ENCODE peak calls at places on chromosomes 13 and 19, in nine cellular contexts. G, N, L, C, K, Y, Z, U and W are unnamed samples.

GRCh38 chr13:99442273-99442895 is 58.9 kb upstream of the TM9SF2 start:
- DNase-seq in G (peak; percentile 35), N (no peak), L (no peak), C (no peak), K (no peak), Y (peak; percentile 58), Z (peak; percentile 45), U (no peak), W (no peak)

GRCh38 chr19:29971002-29971401 is 29.0 kb downstream of the URI1 start:
- DNase-seq in G (no peak), N (no peak), L (no peak), C (no peak), K (no peak), Y (no peak), Z (no peak), U (no peak), W (no peak)

GRCh38 chr13:39766464-39767167 is 111.2 kb downstream of the COG6 start:
- DNase-seq in G (no peak), N (no peak), L (no peak), C (no peak), K (no peak), Y (no peak), Z (no peak), U (no peak), W (no peak)

GRCh38 chr13:23751195-23751594 is 138.0 kb downstream of the MIPEP start:
- DNase-seq in G (peak; percentile 39), N (no peak), L (no peak), C (no peak), K (no peak), Y (no peak), Z (peak; percentile 53), U (no peak), W (no peak)

GRCh38 chr19:14347999-14348889 is 33.0 kb upstream of the ADGRE5 start:
- DNase-seq in G (peak; percentile 50), N (peak; percentile 93), L (peak; percentile 71), C (peak; percentile 63), K (peak; percentile 35), Y (peak; percentile 37), Z (no peak), U (peak; percentile 77), W (no peak)

GRCh38 chr19:50829801-50830200 is 3.6 kb downstream of the KLK15 start:
- DNase-seq in G (peak; percentile 32), N (no peak), L (no peak), C (no peak), K (no peak), Y (no peak), Z (no peak), U (no peak), W (no peak)

GRCh38 chr19:9863759-9864158 is 28.6 kb downstream of the PIN1 start:
- DNase-seq in G (no peak), N (no peak), L (no peak), C (no peak), K (no peak), Y (no peak), Z (no peak), U (no peak), W (no peak)

GRCh38 chr13:98761126-98761978 is 8.9 kb upstream of the SLC15A1 start:
- DNase-seq in G (no peak), N (no peak), L (no peak), C (peak; percentile 87), K (no peak), Y (no peak), Z (peak; percentile 74), U (no peak), W (no peak)

GRCh38 chr13:33230178-33230881 is 55.2 kb downstream of the STARD13 start:
- DNase-seq in G (no peak), N (no peak), L (no peak), C (no peak), K (no peak), Y (peak; percentile 47), Z (peak; percentile 87), U (no peak), W (no peak)

GRCh38 chr13:33763021-33763420 is 54.9 kb upstream of the RFC3 start:
- DNase-seq in G (no peak), N (no peak), L (no peak), C (no peak), K (no peak), Y (no peak), Z (no peak), U (no peak), W (no peak)

GRCh38 chr13:55199132-55199531 is 1941.6 kb upstream of the PRR20A start:
- DNase-seq in G (peak; percentile 1), N (no peak), L (no peak), C (no peak), K (no peak), Y (no peak), Z (no peak), U (no peak), W (no peak)

GRCh38 chr13:110187501-110188161 is 119.3 kb downstream of the COL4A1 start:
- DNase-seq in G (no peak), N (no peak), L (no peak), C (no peak), K (no peak), Y (peak; percentile 37), Z (peak; percentile 78), U (peak; percentile 62), W (no peak)

GRCh38 chr13:43170497-43170896 is 147.1 kb downstream of the DNAJC15 start:
- DNase-seq in G (no peak), N (no peak), L (no peak), C (no peak), K (no peak), Y (no peak), Z (no peak), U (no peak), W (peak; percentile 17)

GRCh38 chr13:90201198-90201597 is 1146.3 kb upstream of the MIR17HG start:
- DNase-seq in G (no peak), N (no peak), L (no peak), C (no peak), K (no peak), Y (no peak), Z (no peak), U (no peak), W (no peak)

DNA sequence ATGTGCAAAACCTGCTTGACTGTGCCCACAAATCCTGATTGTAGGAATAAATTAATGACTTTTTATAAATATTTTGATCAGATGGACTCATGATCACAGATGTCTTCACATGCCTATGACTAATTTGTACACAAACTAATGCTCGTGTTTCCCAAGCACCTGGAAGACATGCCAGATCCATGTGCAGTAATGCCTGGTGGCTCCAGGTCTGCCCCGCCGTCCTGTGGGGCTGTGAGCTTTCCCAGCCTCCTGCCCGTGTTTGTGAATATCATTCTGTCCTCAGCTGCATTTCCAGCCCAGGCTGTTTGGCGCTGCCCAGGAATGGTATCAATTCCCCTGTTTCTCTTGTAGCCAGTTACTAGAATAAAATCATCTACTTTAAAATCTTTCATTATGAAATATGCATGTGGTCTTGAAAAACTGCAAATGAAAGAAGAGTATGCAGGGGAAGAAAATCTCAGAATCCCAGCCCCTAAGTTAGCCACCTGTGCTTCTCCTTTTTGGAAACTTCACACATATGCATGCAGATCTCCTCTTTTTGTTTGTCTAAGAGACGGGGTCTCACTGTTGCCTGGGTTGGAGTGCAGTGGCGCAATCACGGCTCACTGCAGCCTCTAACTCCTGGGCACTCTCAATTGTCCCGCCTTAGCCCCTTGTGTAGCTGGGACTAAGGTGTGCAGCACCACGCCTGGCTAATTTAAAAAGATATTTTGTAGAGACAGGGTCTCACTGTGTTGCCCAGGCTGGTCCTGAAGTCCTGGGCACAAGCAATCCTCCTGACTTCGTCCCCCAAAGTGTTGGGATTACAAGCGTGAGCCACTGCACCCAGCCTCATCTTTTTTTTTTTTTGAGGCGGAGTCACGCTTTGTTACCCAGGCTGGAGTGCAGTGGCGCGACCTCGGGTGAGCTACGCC is 6.2 kb downstream of the RPL28 start:
- DNase-seq in G (no peak), N (no peak), L (no peak), C (no peak), K (no peak), Y (no peak), Z (peak; percentile 77), U (no peak), W (no peak)
- TF ChIP-seq POLR2A in G (no peak), N (no peak), L (no peak), C (no peak), K (no peak), Y (no peak), Z (peak; percentile 10), U (no peak), W (no peak)

GRCh38 chr19:3881272-3882040 is 971 bp downstream of the ATCAY start:
- DNase-seq in G (no peak), N (no peak), L (no peak), C (no peak), K (no peak), Y (no peak), Z (no peak), U (no peak), W (no peak)
- H3K4me3 ChIP-seq in G (no peak overlapping the region), N (no peak overlapping the region), L (no peak overlapping the region), C (no peak overlapping the region), K (no peak overlapping the region), Y (no peak overlapping the region), Z (no peak overlapping the region), U (no peak overlapping the region), W (no peak overlapping the region)

DNA sequence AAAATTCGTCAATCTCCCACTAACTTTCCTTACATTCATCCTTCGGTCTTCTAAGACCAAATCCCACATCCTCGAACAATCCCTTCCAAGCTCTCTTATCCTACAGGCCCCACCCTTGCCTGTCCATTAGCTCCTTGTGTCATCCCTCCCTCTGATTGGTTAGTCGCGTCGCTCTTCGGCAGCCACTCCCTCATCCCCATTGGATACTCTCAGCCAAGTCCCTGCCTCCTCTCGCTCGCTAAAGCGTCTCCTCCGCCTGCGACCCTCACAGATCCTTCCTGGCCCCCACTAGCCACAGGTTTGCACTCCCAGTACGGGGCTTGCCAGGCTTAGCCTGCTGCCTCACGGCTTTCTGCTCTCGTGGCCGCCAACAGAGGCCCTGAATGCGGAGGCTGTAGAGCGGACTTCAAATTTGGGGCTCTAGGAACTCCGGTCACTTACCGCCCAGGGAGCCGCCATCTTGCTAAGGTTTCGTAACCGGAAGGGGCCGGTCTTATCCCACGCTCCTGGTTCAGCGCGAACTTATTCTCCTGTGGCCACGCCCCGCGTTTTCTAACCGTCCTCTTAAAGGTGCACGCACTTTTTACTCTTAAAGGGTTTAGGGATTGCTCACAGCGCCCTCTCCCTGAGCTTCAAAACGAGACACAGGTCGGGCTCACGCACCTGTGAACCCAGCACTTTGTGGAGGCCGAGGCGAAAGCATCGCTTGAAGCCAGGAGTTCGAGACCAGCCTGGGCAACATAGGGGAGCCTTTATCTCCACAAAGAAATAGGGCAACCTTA is at the start of gene DMAC2:
- DNase-seq in G (peak; percentile 100), N (peak; percentile 98), L (peak; percentile 95), C (peak; percentile 97), K (peak; percentile 96), Y (peak; percentile 98), Z (peak; percentile 97), U (peak; percentile 99), W (peak; percentile 100)
- TF ChIP-seq POLR2A in G (peak; percentile 80), N (no peak), L (peak; percentile 30), C (peak; percentile 68), K (peak; percentile 46), Y (peak; percentile 79), Z (peak; percentile 76), U (peak; percentile 78), W (peak; percentile 70)

DNA sequence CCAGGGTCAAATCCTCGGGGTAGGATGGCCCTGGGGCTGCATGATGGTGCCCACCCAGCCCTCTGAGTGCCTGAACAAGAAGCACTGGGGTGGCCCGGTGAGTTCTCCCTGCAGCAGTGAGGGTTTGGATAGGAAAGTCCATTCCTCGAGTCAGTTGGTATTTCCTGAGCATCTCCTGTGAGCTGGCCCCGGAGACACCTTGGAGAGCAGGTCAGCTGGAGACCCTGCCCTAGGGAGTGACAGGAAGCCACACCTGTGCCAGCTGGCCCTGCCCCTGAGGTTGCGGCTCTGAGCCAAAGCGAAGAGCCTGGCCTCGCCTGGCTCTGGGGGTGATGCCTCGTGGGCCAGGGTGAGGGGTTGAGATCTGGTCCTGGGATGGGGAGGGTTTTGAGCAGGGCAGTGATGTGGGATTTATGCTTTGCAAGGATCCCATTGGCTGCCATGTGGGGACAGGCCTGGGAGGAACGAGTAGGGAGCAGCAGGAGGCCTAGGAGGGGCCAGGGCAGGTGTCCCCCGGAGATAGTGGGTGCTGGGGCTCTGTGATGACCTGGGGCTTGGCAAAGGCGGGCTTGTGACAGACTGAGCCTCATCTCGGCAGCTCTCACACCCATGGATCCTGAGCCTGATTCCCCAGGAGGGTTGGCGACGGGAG is 16.0 kb downstream of the CRTC1 start:
- DNase-seq in G (no peak), N (no peak), L (no peak), C (no peak), K (no peak), Y (no peak), Z (no peak), U (no peak), W (no peak)
- H3K4me3 ChIP-seq in G (no peak overlapping the region), N (peak overlapping the region; percentile 69), L (no peak overlapping the region), C (no peak overlapping the region), K (no peak overlapping the region), Y (no peak overlapping the region), Z (no peak overlapping the region), U (no peak overlapping the region), W (no peak overlapping the region)